ENCODE peak calls at places on chromosomes 5 and 9, in four cellular contexts. One of them, this sample, is unnamed.

GRCh38 chr9:117768740-117769400 is 64.7 kb downstream of the TLR4 start:
- DNase-seq in K562: no peak
- DNase-seq in GM12878: no peak
- DNase-seq in H1: no peak
- DNase-seq in this sample: no peak

GRCh38 chr5:58019614-58020013 is 440.3 kb downstream of the PLK2 start:
- DNase-seq in K562: no peak
- DNase-seq in GM12878: no peak
- DNase-seq in H1: no peak
- DNase-seq in this sample: no peak

GRCh38 chr5:136769093-136769492 is 403.7 kb upstream of the TRPC7 start:
- DNase-seq in K562: no peak
- DNase-seq in GM12878: no peak
- DNase-seq in H1: no peak
- DNase-seq in this sample: no peak

GRCh38 chr5:176724472-176724871 is 77.2 kb downstream of the TSPAN17 start:
- DNase-seq in K562: no peak
- DNase-seq in GM12878: no peak
- DNase-seq in H1: no peak
- DNase-seq in this sample: no peak

GRCh38 chr9:110691002-110691549 is 22.5 kb downstream of the MUSK start:
- DNase-seq in K562: peak
- DNase-seq in GM12878: no peak
- DNase-seq in H1: no peak
- DNase-seq in this sample: peak

GRCh38 chr5:157193699-157194424 is 13.2 kb downstream of the ITK start:
- DNase-seq in K562: no peak
- DNase-seq in GM12878: no peak
- DNase-seq in H1: no peak
- DNase-seq in this sample: no peak

GRCh38 chr9:133163559-133164208 is at the start of gene GBGT1:
- DNase-seq in K562: peak
- DNase-seq in GM12878: no peak
- DNase-seq in H1: peak
- DNase-seq in this sample: no peak

GRCh38 chr9:136544549-136545064 is 1.2 kb downstream of the NOTCH1 start:
- DNase-seq in K562: peak
- DNase-seq in GM12878: no peak
- DNase-seq in H1: no peak
- DNase-seq in this sample: no peak

GRCh38 chr9:76433851-76434250 is 25.1 kb upstream of the GCNT1 start:
- DNase-seq in K562: no peak
- DNase-seq in GM12878: no peak
- DNase-seq in H1: no peak
- DNase-seq in this sample: peak

GRCh38 chr9:119961774-119962408 is 592.7 kb upstream of the BRINP1 start:
- DNase-seq in K562: peak
- DNase-seq in GM12878: no peak
- DNase-seq in H1: peak
- DNase-seq in this sample: peak

GRCh38 chr9:81320909-81321482 is 368.4 kb downstream of the TLE1 start:
- DNase-seq in K562: no peak
- DNase-seq in GM12878: no peak
- DNase-seq in H1: no peak
- DNase-seq in this sample: no peak

GRCh38 chr5:89299998-89300397 is 417.0 kb upstream of the MEF2C start:
- DNase-seq in K562: no peak
- DNase-seq in GM12878: no peak
- DNase-seq in H1: no peak
- DNase-seq in this sample: no peak

GRCh38 chr5:179263391-179264052 is 81.7 kb downstream of the ADAMTS2 start:
- DNase-seq in K562: no peak
- DNase-seq in GM12878: no peak
- DNase-seq in H1: peak
- DNase-seq in this sample: no peak

GRCh38 chr9:16136961-16137360 is 584.1 kb downstream of the CCDC171 start:
- DNase-seq in K562: no peak
- DNase-seq in GM12878: no peak
- DNase-seq in H1: no peak
- DNase-seq in this sample: peak

GRCh38 chr9:118023649-118024048 is 319.4 kb downstream of the TLR4 start:
- DNase-seq in K562: no peak
- DNase-seq in GM12878: no peak
- DNase-seq in H1: no peak
- DNase-seq in this sample: no peak

GRCh38 chr9:127976498-127976897 is 4.3 kb downstream of the EEIG1 start:
- DNase-seq in K562: no peak
- DNase-seq in GM12878: no peak
- DNase-seq in H1: no peak
- DNase-seq in this sample: no peak

GRCh38 chr5:181260720-181261319 is at the start of gene TRIM52:
- DNase-seq in K562: peak
- DNase-seq in GM12878: peak
- DNase-seq in H1: peak
- DNase-seq in this sample: peak

GRCh38 chr5:92946546-92946945 is 634.5 kb downstream of the NR2F1-AS1 start:
- DNase-seq in K562: no peak
- DNase-seq in GM12878: no peak
- DNase-seq in H1: no peak
- DNase-seq in this sample: no peak

GRCh38 chr5:53937467-53937866 is 372.9 kb downstream of the ARL15 start:
- DNase-seq in K562: no peak
- DNase-seq in GM12878: no peak
- DNase-seq in H1: no peak
- DNase-seq in this sample: no peak

GRCh38 chr5:53934126-53934856 is 373.9 kb downstream of the NDUFS4 start:
- DNase-seq in K562: no peak
- DNase-seq in GM12878: no peak
- DNase-seq in H1: no peak
- DNase-seq in this sample: peak

GRCh38 chr5:53936481-53937352 is 373.7 kb downstream of the ARL15 start:
- DNase-seq in K562: no peak
- DNase-seq in GM12878: no peak
- DNase-seq in H1: no peak
- DNase-seq in this sample: no peak
- TF ChIP-seq CHD1 in K562: no peak
- TF ChIP-seq CHD1 in GM12878: no peak
- TF ChIP-seq CHD1 in H1: no peak
- TF ChIP-seq CHD1 in this sample: no peak

GRCh38 chr5:10454591-10455272 is 13.1 kb downstream of the ROPN1L start:
- DNase-seq in K562: no peak
- DNase-seq in GM12878: no peak
- DNase-seq in H1: no peak
- DNase-seq in this sample: peak

GRCh38 chr5:10455273-10455670 is 13.6 kb downstream of the ROPN1L start:
- DNase-seq in K562: no peak
- DNase-seq in GM12878: no peak
- DNase-seq in H1: no peak
- DNase-seq in this sample: no peak

GRCh38 chr5:10451137-10451824 is 9.6 kb downstream of the ROPN1L start:
- DNase-seq in K562: no peak
- DNase-seq in GM12878: no peak
- DNase-seq in H1: no peak
- DNase-seq in this sample: no peak

GRCh38 chr5:10452768-10453331 is 11.2 kb downstream of the ROPN1L start:
- DNase-seq in K562: peak
- DNase-seq in GM12878: peak
- DNase-seq in H1: no peak
- DNase-seq in this sample: peak

GRCh38 chr5:10453564-10453963 is 11.9 kb downstream of the ROPN1L start:
- DNase-seq in K562: no peak
- DNase-seq in GM12878: no peak
- DNase-seq in H1: no peak
- DNase-seq in this sample: peak
- TF ChIP-seq CHD1 in K562: no peak
- TF ChIP-seq CHD1 in GM12878: no peak
- TF ChIP-seq CHD1 in H1: no peak
- TF ChIP-seq CHD1 in this sample: no peak

DNA sequence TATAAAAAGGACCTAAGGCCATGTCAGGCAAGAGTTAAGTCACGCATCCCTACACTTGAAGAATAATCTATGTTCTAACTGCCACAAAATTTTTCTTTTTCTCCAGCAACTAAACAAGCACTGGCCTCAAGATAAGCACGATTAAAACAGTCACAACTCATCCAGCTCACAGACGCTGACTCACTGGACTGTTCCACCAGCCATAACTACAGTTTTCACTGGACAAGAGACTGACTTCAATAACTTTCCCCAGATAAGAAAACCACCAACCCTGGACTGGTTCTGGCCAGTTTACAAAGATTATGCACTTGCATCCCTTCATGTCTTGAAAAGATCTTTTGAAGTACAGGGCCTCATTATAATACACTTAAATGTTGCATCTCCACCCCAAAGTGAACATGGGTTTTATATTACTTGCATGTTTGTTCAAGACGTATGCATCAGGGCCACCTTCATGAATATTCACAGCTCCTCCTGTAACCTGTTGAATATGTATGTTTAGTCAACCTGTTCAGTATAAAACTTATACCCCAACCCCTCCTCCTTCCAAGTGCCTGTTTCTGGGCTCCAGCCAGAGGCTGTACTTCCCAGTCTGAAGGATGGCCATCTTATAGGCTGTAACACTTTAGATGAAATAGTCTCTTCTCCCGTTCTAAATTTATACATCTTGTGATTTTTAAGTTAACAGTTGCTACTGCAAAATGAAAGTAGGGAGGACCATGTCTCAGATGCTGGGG is 129.3 kb upstream of the EPB41L4A start:
- DNase-seq in K562: peak
- DNase-seq in GM12878: no peak
- DNase-seq in H1: no peak
- DNase-seq in this sample: peak
- TF ChIP-seq CHD1 in K562: no peak
- TF ChIP-seq CHD1 in GM12878: no peak
- TF ChIP-seq CHD1 in H1: no peak
- TF ChIP-seq CHD1 in this sample: no peak

DNA sequence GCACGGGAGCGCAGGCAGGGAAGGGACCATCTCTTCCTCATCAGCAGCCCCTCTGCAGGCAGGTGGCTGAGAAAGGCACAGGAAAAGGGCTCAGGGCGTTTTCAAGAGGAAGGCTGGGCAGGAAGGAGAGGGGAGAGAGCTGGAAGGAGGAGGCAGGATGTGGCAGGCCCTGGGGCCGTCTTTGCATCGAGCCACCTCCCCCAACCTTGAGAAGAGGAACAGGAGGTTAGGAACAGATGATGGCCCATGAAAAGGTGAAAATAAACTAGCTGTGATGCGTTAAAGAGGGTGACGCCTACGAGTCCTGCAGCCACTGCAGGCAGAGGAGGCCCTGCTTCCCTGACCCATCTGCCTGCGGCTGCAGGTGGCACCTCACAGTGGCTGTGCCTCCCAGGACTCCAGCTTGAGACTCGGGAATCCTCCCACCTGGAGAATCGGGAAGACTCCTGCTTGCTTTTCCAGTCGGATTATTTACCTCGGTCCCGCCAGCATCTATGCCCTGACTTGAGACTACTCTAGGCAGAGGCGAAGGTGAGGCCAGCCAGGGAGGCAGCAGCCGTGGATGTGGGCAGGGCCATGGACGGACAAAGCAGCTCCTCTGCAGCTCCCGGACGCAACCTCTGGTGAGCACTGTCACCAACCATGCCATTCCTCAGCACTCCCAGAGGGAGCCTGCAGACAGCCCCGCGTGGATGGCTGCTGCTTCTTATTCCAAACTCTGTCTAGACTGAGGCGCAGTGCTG is 18.2 kb downstream of the MED10 start:
- DNase-seq in K562: no peak
- DNase-seq in GM12878: no peak
- DNase-seq in H1: no peak
- DNase-seq in this sample: no peak
- TF ChIP-seq CHD1 in K562: no peak
- TF ChIP-seq CHD1 in GM12878: no peak
- TF ChIP-seq CHD1 in H1: no peak
- TF ChIP-seq CHD1 in this sample: no peak

GRCh38 chr5:14424011-14424685 is 157.4 kb upstream of the OTULINL start:
- DNase-seq in K562: no peak
- DNase-seq in GM12878: no peak
- DNase-seq in H1: no peak
- DNase-seq in this sample: no peak
- TF ChIP-seq CHD1 in K562: no peak
- TF ChIP-seq CHD1 in GM12878: no peak
- TF ChIP-seq CHD1 in H1: no peak
- TF ChIP-seq CHD1 in this sample: no peak

GRCh38 chr5:100860407-100860806 is 42.7 kb downstream of the ST8SIA4 start:
- DNase-seq in K562: no peak
- DNase-seq in GM12878: no peak
- DNase-seq in H1: no peak
- DNase-seq in this sample: no peak
- TF ChIP-seq CHD1 in K562: no peak
- TF ChIP-seq CHD1 in GM12878: peak
- TF ChIP-seq CHD1 in H1: no peak
- TF ChIP-seq CHD1 in this sample: no peak

DNA sequence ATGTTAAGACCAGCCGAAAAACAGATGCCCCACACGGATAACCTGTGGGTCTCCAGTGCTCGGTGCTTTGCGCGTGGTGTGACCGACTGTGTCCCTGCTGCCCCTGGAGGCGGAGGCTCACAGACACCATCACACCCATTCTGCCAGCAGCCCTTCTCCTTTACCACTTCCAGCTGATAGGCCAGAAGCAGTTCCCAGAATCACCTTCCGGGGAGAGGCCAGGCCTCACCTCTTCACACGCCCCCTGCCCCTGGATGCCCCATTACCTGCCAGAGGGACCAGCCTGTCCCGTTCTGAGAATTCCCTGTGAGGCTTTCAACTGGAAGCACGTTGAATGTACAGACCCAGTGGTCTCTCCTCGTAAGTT is 21.6 kb upstream of the LRRC14B start:
- DNase-seq in K562: no peak
- DNase-seq in GM12878: no peak
- DNase-seq in H1: no peak
- DNase-seq in this sample: no peak
- TF ChIP-seq CHD1 in K562: no peak
- TF ChIP-seq CHD1 in GM12878: no peak
- TF ChIP-seq CHD1 in H1: no peak
- TF ChIP-seq CHD1 in this sample: no peak

DNA sequence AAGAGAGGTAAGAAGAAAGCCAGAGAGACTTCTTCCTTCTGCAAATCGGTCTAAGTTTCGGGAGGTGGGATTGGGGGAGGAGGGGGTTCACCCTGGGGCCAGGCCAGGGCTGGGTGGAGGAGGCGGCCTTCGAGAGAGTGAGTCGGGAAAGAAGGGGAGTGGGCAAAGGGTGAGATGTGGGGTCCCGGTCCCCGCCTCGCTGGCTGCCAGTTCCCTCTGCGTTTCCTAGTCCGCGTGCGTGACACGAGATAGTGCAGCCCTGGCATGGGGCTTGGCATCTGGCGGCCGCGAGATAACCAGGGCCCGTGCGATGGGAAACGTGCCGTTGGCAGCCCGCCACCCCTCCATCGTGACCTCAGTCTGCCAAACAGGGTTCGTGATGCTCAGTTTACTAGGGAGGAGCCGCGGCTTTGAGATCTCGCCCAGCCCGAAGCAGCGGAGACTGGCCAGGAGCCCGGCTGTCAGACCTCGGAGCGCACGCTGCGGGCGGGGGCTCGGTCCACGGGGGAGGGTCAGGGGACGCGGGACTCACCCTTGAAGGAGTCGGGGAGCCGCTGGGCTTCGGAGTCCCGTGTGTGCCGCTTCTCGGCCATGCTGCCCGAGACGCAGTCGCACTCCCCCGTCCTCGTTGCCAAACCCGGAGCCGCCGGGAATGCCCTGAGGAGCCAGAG is at the start of gene STOM:
- DNase-seq in K562: no peak
- DNase-seq in GM12878: no peak
- DNase-seq in H1: no peak
- DNase-seq in this sample: peak
- TF ChIP-seq CHD1 in K562: no peak
- TF ChIP-seq CHD1 in GM12878: no peak
- TF ChIP-seq CHD1 in H1: no peak
- TF ChIP-seq CHD1 in this sample: no peak

This sample was measured in IMR-90.